ENCODE peak calls at places on chromosome 12, in five cellular contexts. Y, Q, A, D and L are unnamed samples. For H3K9me3, the result is how much of the 10 kb centered on the place peaks cover.

GRCh38 chr12:110960795-110961194 is 40.4 kb upstream of the MYL2 start:
- DNase-seq in Y (no peak), Q (no peak), A (no peak), D (no peak), L (no peak)

GRCh38 chr12:123444396-123445026 is 8.0 kb upstream of the RILPL2 start:
- DNase-seq in Y (no peak), Q (peak), A (no peak), D (no peak), L (no peak)

GRCh38 chr12:49355913-49356312 is 9.2 kb downstream of the DNAJC22 start:
- DNase-seq in Y (no peak), Q (no peak), A (no peak), D (no peak), L (no peak)

GRCh38 chr12:78622529-78623221 is 241.9 kb upstream of the SYT1 start:
- DNase-seq in Y (no peak), Q (no peak), A (peak), D (no peak), L (no peak)

GRCh38 chr12:103817791-103818190 is 23.2 kb downstream of the NT5DC3 start:
- DNase-seq in Y (no peak), Q (no peak), A (no peak), D (no peak), L (no peak)

GRCh38 chr12:69468237-69469026 is 1.8 kb upstream of the FRS2 start:
- DNase-seq in Y (no peak), Q (peak), A (no peak), D (no peak), L (no peak)

GRCh38 chr12:113934060-113934829 is 31.9 kb downstream of the RBM19 start:
- DNase-seq in Y (no peak), Q (no peak), A (no peak), D (no peak), L (no peak)

GRCh38 chr12:59030415-59030814 is 110.1 kb upstream of the LRIG3 start:
- DNase-seq in Y (no peak), Q (no peak), A (no peak), D (peak), L (no peak)

GRCh38 chr12:104738371-104738710 is 219.7 kb downstream of the SLC41A2 start:
- DNase-seq in Y (no peak), Q (no peak), A (no peak), D (no peak), L (no peak)

GRCh38 chr12:7756993-7757392 is 8.0 kb upstream of the NANOGNB start:
- DNase-seq in Y (no peak), Q (no peak), A (no peak), D (no peak), L (no peak)

GRCh38 chr12:121647-122046 is 55.1 kb downstream of the IQSEC3 start:
- DNase-seq in Y (no peak), Q (no peak), A (no peak), D (no peak), L (no peak)

GRCh38 chr12:38886064-38886463 is 19.3 kb downstream of the CPNE8 start:
- DNase-seq in Y (no peak), Q (peak), A (no peak), D (peak), L (peak)

GRCh38 chr12:86334071-86334470 is 77.9 kb upstream of the MGAT4C start:
- DNase-seq in Y (no peak), Q (no peak), A (no peak), D (no peak), L (no peak)
- H3K9me3 ChIP-seq in Y (under half), Q (under half), A (under half), D (under half), L (under half)

GRCh38 chr12:53712059-53712643 is 15.1 kb downstream of the CALCOCO1 start:
- DNase-seq in Y (no peak), Q (no peak), A (peak), D (no peak), L (no peak)
- H3K9me3 ChIP-seq in Y (under half), Q (under half), A (under half), D (under half), L (under half)

GRCh38 chr12:133107121-133107520 is 23.0 kb downstream of the ZNF891 start:
- DNase-seq in Y (no peak), Q (no peak), A (no peak), D (no peak), L (no peak)

GRCh38 chr12:133106253-133106652 is 23.8 kb downstream of the ZNF891 start:
- DNase-seq in Y (no peak), Q (peak), A (no peak), D (no peak), L (no peak)

GRCh38 chr12:133108150-133108549 is 21.9 kb downstream of the ZNF891 start:
- DNase-seq in Y (no peak), Q (no peak), A (no peak), D (no peak), L (no peak)

DNA sequence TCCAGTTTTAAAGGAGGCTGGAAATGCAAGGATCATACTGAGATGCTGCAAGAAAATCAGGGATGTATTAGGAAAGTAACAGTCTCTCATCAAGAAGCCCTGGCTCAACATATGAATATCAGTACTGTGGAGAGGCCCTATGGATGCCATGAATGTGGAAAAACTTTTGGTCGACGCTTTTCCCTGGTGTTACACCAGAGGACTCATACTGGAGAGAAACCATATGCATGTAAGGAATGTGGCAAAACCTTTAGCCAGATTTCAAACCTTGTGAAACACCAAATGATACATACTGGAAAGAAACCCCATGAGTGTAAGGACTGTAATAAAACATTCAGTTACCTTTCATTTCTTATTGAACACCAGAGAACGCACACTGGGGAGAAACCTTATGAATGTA is 24.5 kb downstream of the ZNF891 start:
- DNase-seq in Y (no peak), Q (peak), A (no peak), D (no peak), L (no peak)
- H3K9me3 ChIP-seq in Y (half or more), Q (under half), A (half or more), D (half or more), L (under half)

DNA sequence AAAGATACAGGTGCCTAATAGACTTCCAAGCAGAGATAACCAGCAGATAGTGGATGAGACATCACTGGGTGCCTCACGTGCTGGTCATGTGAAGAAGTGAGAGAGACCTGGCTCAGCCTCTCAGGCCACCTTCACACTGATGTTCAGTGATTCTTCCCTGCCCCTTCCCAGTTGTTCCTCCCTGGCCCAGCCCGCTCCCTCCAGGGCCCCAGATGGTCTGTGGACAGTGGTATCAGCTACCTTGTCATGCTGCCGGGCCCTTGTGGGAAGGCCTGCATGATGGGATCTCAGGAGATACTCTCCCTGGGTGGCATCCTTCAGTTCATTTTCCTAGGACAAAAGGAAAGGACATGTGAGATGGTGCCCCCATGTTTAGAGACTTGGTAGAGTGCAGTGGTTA is 179.9 kb downstream of the PIWIL1 start:
- DNase-seq in Y (no peak), Q (no peak), A (no peak), D (no peak), L (no peak)
- H3K9me3 ChIP-seq in Y (under half), Q (under half), A (under half), D (under half), L (under half)

DNA sequence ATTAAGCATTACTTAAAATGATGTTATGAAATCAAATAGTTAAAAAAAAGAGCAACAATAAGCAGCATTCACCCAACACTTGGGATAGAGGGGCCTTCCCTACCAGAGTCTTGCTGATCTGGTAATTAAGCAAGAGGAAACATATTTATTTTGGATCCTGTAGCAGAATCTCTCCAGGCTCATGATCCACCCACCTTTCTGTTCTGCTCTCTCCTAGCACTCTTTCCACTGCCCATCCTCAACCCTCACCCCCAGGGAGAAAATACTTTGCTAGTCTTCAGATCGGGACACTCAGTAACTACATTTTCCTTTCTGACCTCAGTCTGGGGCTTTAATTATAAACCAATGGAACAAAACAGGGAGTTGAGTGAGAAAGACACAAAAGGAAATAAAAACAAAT is 1541.9 kb downstream of the AACS start:
- DNase-seq in Y (no peak), Q (no peak), A (no peak), D (no peak), L (no peak)
- H3K9me3 ChIP-seq in Y (under half), Q (under half), A (under half), D (under half), L (under half)

GRCh38 chr12:12537421-12537820 is 25.2 kb downstream of the DUSP16 start:
- DNase-seq in Y (no peak), Q (no peak), A (no peak), D (no peak), L (no peak)

GRCh38 chr12:12540261-12541013 is 22.2 kb downstream of the DUSP16 start:
- DNase-seq in Y (no peak), Q (no peak), A (no peak), D (no peak), L (no peak)

GRCh38 chr12:12541782-12542181 is 20.9 kb downstream of the DUSP16 start:
- DNase-seq in Y (no peak), Q (no peak), A (no peak), D (no peak), L (no peak)

GRCh38 chr12:12539411-12539810 is 23.3 kb downstream of the DUSP16 start:
- DNase-seq in Y (no peak), Q (no peak), A (no peak), D (peak), L (no peak)

GRCh38 chr12:12538535-12538934 is 24.1 kb downstream of the DUSP16 start:
- DNase-seq in Y (no peak), Q (no peak), A (no peak), D (peak), L (no peak)
- H3K9me3 ChIP-seq in Y (under half), Q (under half), A (under half), D (under half), L (under half)